ENCODE peak calls at places on chromosomes 11 and 22, in ten cellular contexts. I is activated T-helper 1 cell treated with Interleukin-2 at 50 U/mL for 16 hours; Y is adipocyte; J is IMR-90; M is naive thymus-derived CD4-positive, alpha-beta T cell; V is RPMI7951; L is NCI-H1092 treated with DMSO at 0.1 percent for 48 hours; H is lung; X is effector memory CD4-positive, alpha-beta T cell; F is DND-41. W is an unnamed sample.

GRCh38 chr11:121236115-121237001 is 56.2 kb upstream of the SC5D start:
- DNase-seq in M (no peak), F (no peak), I (no peak), L (no peak), Y (peak; percentile 7), H (no peak), V (peak; percentile 21), X (no peak), J (no peak), W (no peak)

GRCh38 chr11:76795285-76795935 is 12.3 kb downstream of the TSKU start:
- DNase-seq in L (no peak), Y (no peak), F (no peak), H (no peak), J (no peak), X (no peak), V (no peak), I (no peak), M (no peak), W (no peak)

GRCh38 chr11:19566583-19567379 is 145.9 kb upstream of the NAV2 start:
- DNase-seq in V (no peak), F (no peak), H (no peak), L (no peak), M (no peak), X (no peak), J (no peak), Y (no peak), I (no peak), W (no peak)

GRCh38 chr11:34770111-34770510 is 146.1 kb downstream of the APIP start:
- DNase-seq in V (no peak), J (no peak), H (no peak), L (no peak), M (no peak), I (no peak), F (no peak), X (no peak), Y (no peak), W (no peak)

GRCh38 chr11:72602250-72602904 is 71.8 kb downstream of the PDE2A start:
- DNase-seq in L (no peak), I (no peak), H (no peak), X (no peak), F (no peak), M (no peak), V (no peak), J (no peak), Y (no peak), W (no peak)

GRCh38 chr11:44978279-44978960 is 27.7 kb upstream of the TP53I11 start:
- DNase-seq in M (no peak), Y (no peak), I (no peak), F (no peak), X (no peak), H (no peak), L (peak; percentile 54), V (no peak), J (no peak), W (no peak)

GRCh38 chr11:122365545-122366380 is 249.7 kb upstream of the BLID start:
- DNase-seq in I (no peak), Y (peak; percentile 28), L (no peak), X (no peak), H (no peak), J (no peak), V (no peak), F (no peak), M (no peak), W (no peak)

GRCh38 chr11:2777396-2777795 is 77.6 kb upstream of the KCNQ1OT1 start:
- DNase-seq in I (no peak), V (peak; percentile 63), J (peak; percentile 34), M (no peak), X (no peak), Y (peak; percentile 24), F (no peak), L (no peak), H (peak; percentile 26), W (no peak)

GRCh38 chr22:44151661-44152060 is 29.1 kb upstream of the PARVG start:
- DNase-seq in L (no peak), H (no peak), I (no peak), F (no peak), J (peak; percentile 78), V (peak; percentile 88), Y (peak; percentile 79), M (no peak), X (no peak), W (no peak)

GRCh38 chr11:2738551-2739431 is 39.0 kb upstream of the KCNQ1OT1 start:
- DNase-seq in M (no peak), X (no peak), L (no peak), H (no peak), F (no peak), Y (no peak), V (no peak), I (no peak), J (no peak), W (no peak)

GRCh38 chr11:71294846-71295600 is 42.6 kb upstream of the SHANK2 start:
- DNase-seq in J (no peak), F (no peak), X (no peak), V (no peak), H (peak; percentile 22), Y (no peak), I (no peak), L (no peak), M (no peak), W (no peak)

GRCh38 chr11:120674537-120674936 is 163.0 kb downstream of the GRIK4 start:
- DNase-seq in Y (peak; percentile 59), X (no peak), F (no peak), H (no peak), M (no peak), L (no peak), I (no peak), V (peak; percentile 60), J (peak; percentile 22), W (no peak)

GRCh38 chr11:111696556-111696955 is 69.6 kb downstream of the PPP2R1B start:
- DNase-seq in Y (peak; percentile 77), I (no peak), M (no peak), H (no peak), X (no peak), J (peak; percentile 80), V (no peak), F (no peak), L (no peak), W (no peak)

GRCh38 chr11:32885556-32885955 is 7.1 kb upstream of the QSER1 start:
- DNase-seq in F (no peak), X (no peak), V (no peak), J (no peak), M (no peak), Y (no peak), H (no peak), I (no peak), L (no peak), W (no peak)

GRCh38 chr11:31779268-31779879 is 31.7 kb downstream of the PAX6 start:
- DNase-seq in M (no peak), X (no peak), Y (peak; percentile 66), H (no peak), F (no peak), V (peak; percentile 51), I (no peak), J (peak; percentile 83), L (no peak), W (no peak)

GRCh38 chr11:48052183-48053040 is 72.1 kb downstream of the PTPRJ start:
- DNase-seq in J (peak; percentile 85), I (no peak), F (no peak), M (no peak), Y (peak; percentile 40), V (peak; percentile 44), H (peak; percentile 88), L (no peak), X (no peak), W (no peak)

GRCh38 chr11:31926816-31927528 is 115.8 kb upstream of the PAX6 start:
- DNase-seq in V (no peak), F (no peak), H (no peak), M (no peak), I (no peak), Y (no peak), L (no peak), X (no peak), J (no peak), W (no peak)

GRCh38 chr11:30983143-30983542 is 386.4 kb downstream of the DCDC1 start:
- DNase-seq in Y (no peak), L (no peak), V (no peak), X (no peak), H (no peak), J (no peak), M (no peak), I (no peak), F (no peak), W (no peak)

GRCh38 chr11:12888525-12889158 is 120.5 kb upstream of the RASSF10 start:
- DNase-seq in X (peak; percentile 48), Y (peak; percentile 91), J (peak; percentile 90), F (peak; percentile 74), I (peak; percentile 22), H (peak; percentile 79), L (peak; percentile 78), V (peak; percentile 83), M (peak; percentile 54), W (peak; percentile 54)

GRCh38 chr11:77473001-77473800 is 693 bp downstream of the PAK1 start:
- DNase-seq in M (peak; percentile 68), F (peak; percentile 45), X (peak; percentile 25), I (peak; percentile 17), H (peak; percentile 40), V (peak; percentile 10), J (no peak), L (peak; percentile 70), Y (peak; percentile 65), W (peak; percentile 28)

GRCh38 chr11:133072366-133072765 is 459.9 kb downstream of the OPCML start:
- DNase-seq in Y (no peak), V (peak; percentile 32), I (no peak), X (no peak), M (no peak), L (no peak), J (no peak), F (no peak), H (no peak), W (no peak)

GRCh38 chr11:62708423-62709261 is 1.2 kb downstream of the GNG3 start:
- DNase-seq in H (no peak), J (no peak), L (no peak), Y (no peak), M (no peak), V (no peak), I (peak; percentile 34), X (peak; percentile 32), F (peak; percentile 51), W (peak; percentile 29)

GRCh38 chr11:74678591-74679512 is 52.4 kb downstream of the CHRDL2 start:
- DNase-seq in Y (no peak), H (no peak), V (no peak), X (no peak), L (no peak), M (no peak), I (no peak), F (no peak), J (peak; percentile 44), W (no peak)

GRCh38 chr11:118229274-118229847 is 4.5 kb upstream of the JAML start:
- DNase-seq in J (no peak), X (no peak), I (no peak), F (no peak), V (no peak), L (no peak), M (no peak), Y (no peak), H (no peak), W (no peak)

GRCh38 chr11:130023204-130023603 is 20.6 kb upstream of the PRDM10 start:
- DNase-seq in X (no peak), L (no peak), V (peak; percentile 86), Y (peak; percentile 13), F (no peak), I (no peak), H (no peak), J (peak; percentile 48), M (no peak), W (no peak)

GRCh38 chr11:35427158-35427557 is 7.8 kb upstream of the SLC1A2 start:
- DNase-seq in J (peak; percentile 54), F (no peak), I (no peak), Y (peak; percentile 88), V (peak; percentile 40), L (peak; percentile 55), M (no peak), X (no peak), H (no peak), W (no peak)

GRCh38 chr11:8671242-8671641 is 11.2 kb downstream of the TRIM66 start:
- DNase-seq in F (no peak), I (no peak), H (no peak), X (no peak), J (peak; percentile 97), L (peak; percentile 23), Y (peak; percentile 96), M (no peak), V (peak; percentile 94), W (no peak)

GRCh38 chr11:11841121-11841604 is 609 bp upstream of the USP47 start:
- DNase-seq in X (no peak), I (no peak), V (peak; percentile 38), M (no peak), Y (peak; percentile 59), J (no peak), H (peak; percentile 33), F (no peak), L (peak; percentile 65), W (no peak)